ENCODE peak calls at places on chromosomes 7 and 10, in five cellular contexts. H is CD8-positive, alpha-beta memory T cell; E is EH; U is RPMI7951; N is activated CD4-positive, alpha-beta T cell treated with anti-CD3 and anti-CD28 coated beads for 48 hours. S is an unnamed sample.

GRCh38 chr7:143900230-143900766 is 1.7 kb downstream of the TCAF1 start:
- DNase-seq in E (no peak), H (no peak), N (no peak), U (no peak), S (no peak)

GRCh38 chr7:122143376-122143750 is 686 bp downstream of the AASS start:
- DNase-seq in N (peak; percentile 16), H (peak; percentile 16), U (peak; percentile 37), E (peak; percentile 38), S (no peak)

GRCh38 chr7:91632234-91632947 is 248.1 kb downstream of the MTERF1 start:
- DNase-seq in E (no peak), H (no peak), U (no peak), N (no peak), S (no peak)

GRCh38 chr7:55247466-55247865 is 117.7 kb upstream of the LANCL2 start:
- DNase-seq in N (no peak), H (no peak), E (peak; percentile 74), U (peak; percentile 43), S (no peak)

GRCh38 chr7:29494350-29494749 is 69.3 kb upstream of the PRR15 start:
- DNase-seq in H (no peak), N (no peak), E (peak; percentile 84), U (peak; percentile 15), S (no peak)

GRCh38 chr7:130708001-130708400 is 21.7 kb upstream of the TSGA13 start:
- DNase-seq in H (no peak), U (no peak), N (no peak), E (no peak), S (no peak)

GRCh38 chr7:93461350-93461749 is 113.2 kb downstream of the CALCR start:
- DNase-seq in U (no peak), E (no peak), H (no peak), N (no peak), S (no peak)

GRCh38 chr10:127979017-127979416 is 72.1 kb downstream of the PTPRE start:
- DNase-seq in N (no peak), E (no peak), U (no peak), H (no peak), S (no peak)

GRCh38 chr10:132942101-132942739 is at the start of gene CFAP46:
- DNase-seq in U (no peak), H (no peak), N (peak; percentile 40), E (peak; percentile 63), S (no peak)

GRCh38 chr10:3148041-3148440 is 24.5 kb downstream of the PITRM1 start:
- DNase-seq in E (no peak), H (no peak), N (no peak), U (no peak), S (no peak)

GRCh38 chr10:109784236-109784635 is 139.1 kb downstream of the XPNPEP1 start:
- DNase-seq in N (no peak), H (no peak), U (peak; percentile 3), E (peak; percentile 35), S (no peak)

GRCh38 chr10:130191380-130191779 is 55.2 kb downstream of the GLRX3 start:
- DNase-seq in N (no peak), U (no peak), E (no peak), H (no peak), S (no peak)

GRCh38 chr10:73459683-73460314 is 26.4 kb upstream of the MSS51 start:
- DNase-seq in H (no peak), E (no peak), N (no peak), U (no peak), S (no peak)

GRCh38 chr10:77377034-77377433 is 260.6 kb downstream of the KCNMA1 start:
- DNase-seq in U (peak; percentile 30), E (peak; percentile 53), N (no peak), H (no peak), S (no peak)

GRCh38 chr10:120456626-120457430 is at the start of gene PLPP4:
- DNase-seq in N (no peak), U (peak; percentile 70), H (no peak), E (peak; percentile 66), S (no peak)

GRCh38 chr10:49135575-49136313 is 1.9 kb upstream of the FAM170B start:
- DNase-seq in E (no peak), N (no peak), H (no peak), U (no peak), S (no peak)

GRCh38 chr7:47956220-47956619 is 8.0 kb upstream of the PKD1L1 start:
- DNase-seq in H (no peak), E (no peak), N (no peak), U (no peak), S (no peak)

GRCh38 chr10:488933-489215 is 200.6 kb downstream of the DIP2C start:
- DNase-seq in N (no peak), E (no peak), U (no peak), H (no peak), S (no peak)

GRCh38 chr10:29873941-29874340 is 185.4 kb downstream of the JCAD start:
- DNase-seq in U (no peak), H (no peak), E (no peak), N (no peak), S (no peak)

GRCh38 chr7:137992042-137992737 is 9.7 kb downstream of the CREB3L2 start:
- DNase-seq in H (no peak), N (no peak), E (peak; percentile 95), U (peak; percentile 76), S (no peak)

GRCh38 chr7:118855290-118855689 is 630.8 kb downstream of the ANKRD7 start:
- DNase-seq in N (no peak), H (no peak), E (no peak), U (no peak), S (no peak)

GRCh38 chr7:84228526-84228925 is 33.9 kb upstream of the SEMA3A start:
- DNase-seq in U (no peak), E (no peak), H (no peak), N (no peak), S (no peak)

GRCh38 chr10:30098624-30099023 is 39.2 kb upstream of the JCAD start:
- DNase-seq in H (no peak), N (no peak), E (peak; percentile 96), U (peak; percentile 86), S (no peak)